ENCODE peak calls at places on chromosomes 16 and 17, in seven cellular contexts. One of them, this sample, is unnamed.

GRCh38 chr17:29066053-29066452 is 23.1 kb downstream of the PIPOX start:
- DNase-seq in fibroblast of lung: no peak
- DNase-seq in IMR-90: no peak
- DNase-seq in psoas muscle: no peak
- DNase-seq in cardiac muscle cell: no peak
- DNase-seq in body of pancreas: no peak
- DNase-seq in GM23248: no peak
- DNase-seq in this sample: no peak

GRCh38 chr16:89489731-89490385 is 503 bp downstream of the ANKRD11 start:
- DNase-seq in body of pancreas: no peak
- DNase-seq in psoas muscle: no peak
- DNase-seq in IMR-90: no peak
- DNase-seq in GM23248: no peak
- DNase-seq in fibroblast of lung: no peak
- DNase-seq in cardiac muscle cell: no peak
- DNase-seq in this sample: no peak

GRCh38 chr16:69440236-69440635 is 15.8 kb downstream of the CYB5B start:
- DNase-seq in IMR-90: no peak
- DNase-seq in psoas muscle: no peak
- DNase-seq in body of pancreas: no peak
- DNase-seq in GM23248: no peak
- DNase-seq in cardiac muscle cell: no peak
- DNase-seq in fibroblast of lung: no peak
- DNase-seq in this sample: no peak

GRCh38 chr16:69323428-69323827 is 7.0 kb downstream of the PDF start:
- DNase-seq in body of pancreas: no peak
- DNase-seq in psoas muscle: no peak
- DNase-seq in cardiac muscle cell: no peak
- DNase-seq in IMR-90: no peak
- DNase-seq in GM23248: no peak
- DNase-seq in fibroblast of lung: no peak
- DNase-seq in this sample: no peak

GRCh38 chr17:28405632-28406477 is at the start of gene SLC46A1:
- DNase-seq in GM23248: peak; percentile 67
- DNase-seq in body of pancreas: peak; percentile 72
- DNase-seq in psoas muscle: peak; percentile 67
- DNase-seq in cardiac muscle cell: peak; percentile 67
- DNase-seq in fibroblast of lung: peak; percentile 38
- DNase-seq in IMR-90: no peak
- DNase-seq in this sample: peak; percentile 71

GRCh38 chr16:14069818-14070217 is 1.3 kb upstream of the MRTFB start:
- DNase-seq in GM23248: no peak
- DNase-seq in IMR-90: no peak
- DNase-seq in body of pancreas: no peak
- DNase-seq in psoas muscle: no peak
- DNase-seq in fibroblast of lung: no peak
- DNase-seq in cardiac muscle cell: no peak
- DNase-seq in this sample: no peak

GRCh38 chr17:8084250-8084649 is 3.3 kb downstream of the ALOX12B start:
- DNase-seq in body of pancreas: no peak
- DNase-seq in psoas muscle: no peak
- DNase-seq in cardiac muscle cell: no peak
- DNase-seq in fibroblast of lung: no peak
- DNase-seq in IMR-90: no peak
- DNase-seq in GM23248: no peak
- DNase-seq in this sample: no peak

GRCh38 chr17:3754458-3755334 is 31.0 kb downstream of the HASPIN start:
- DNase-seq in cardiac muscle cell: peak; percentile 80
- DNase-seq in fibroblast of lung: no peak
- DNase-seq in psoas muscle: no peak
- DNase-seq in IMR-90: no peak
- DNase-seq in body of pancreas: peak; percentile 99
- DNase-seq in GM23248: peak; percentile 58
- DNase-seq in this sample: no peak

GRCh38 chr17:57570740-57571344 is 174.3 kb downstream of the CCDC182 start:
- DNase-seq in fibroblast of lung: peak; percentile 25
- DNase-seq in GM23248: no peak
- DNase-seq in psoas muscle: no peak
- DNase-seq in IMR-90: no peak
- DNase-seq in cardiac muscle cell: no peak
- DNase-seq in body of pancreas: no peak
- DNase-seq in this sample: no peak

GRCh38 chr16:20799599-20799998 is 6.7 kb downstream of the ERI2 start:
- DNase-seq in psoas muscle: no peak
- DNase-seq in fibroblast of lung: peak; percentile 32
- DNase-seq in cardiac muscle cell: peak; percentile 56
- DNase-seq in body of pancreas: no peak
- DNase-seq in IMR-90: peak; percentile 44
- DNase-seq in GM23248: peak; percentile 72
- DNase-seq in this sample: peak; percentile 81

GRCh38 chr17:27306276-27306820 is 12.4 kb downstream of the WSB1 start:
- DNase-seq in body of pancreas: no peak
- DNase-seq in cardiac muscle cell: no peak
- DNase-seq in IMR-90: no peak
- DNase-seq in fibroblast of lung: no peak
- DNase-seq in psoas muscle: no peak
- DNase-seq in GM23248: no peak
- DNase-seq in this sample: no peak

GRCh38 chr17:4003131-4003500 is 38.9 kb upstream of the ATP2A3 start:
- DNase-seq in fibroblast of lung: no peak
- DNase-seq in psoas muscle: no peak
- DNase-seq in IMR-90: no peak
- DNase-seq in GM23248: no peak
- DNase-seq in cardiac muscle cell: no peak
- DNase-seq in body of pancreas: no peak
- DNase-seq in this sample: no peak

GRCh38 chr17:13833921-13834320 is 232.2 kb upstream of the HS3ST3A1 start:
- DNase-seq in GM23248: no peak
- DNase-seq in body of pancreas: no peak
- DNase-seq in psoas muscle: no peak
- DNase-seq in fibroblast of lung: peak; percentile 58
- DNase-seq in IMR-90: peak; percentile 4
- DNase-seq in cardiac muscle cell: no peak
- DNase-seq in this sample: no peak

GRCh38 chr17:80649672-80650338 is 105.2 kb downstream of the RPTOR start:
- DNase-seq in fibroblast of lung: peak; percentile 88
- DNase-seq in GM23248: peak; percentile 99
- DNase-seq in psoas muscle: peak; percentile 69
- DNase-seq in cardiac muscle cell: peak; percentile 72
- DNase-seq in body of pancreas: peak; percentile 42
- DNase-seq in IMR-90: peak; percentile 92
- DNase-seq in this sample: peak; percentile 87

GRCh38 chr17:8785547-8786412 is 13.4 kb downstream of the MFSD6L start:
- DNase-seq in cardiac muscle cell: peak; percentile 80
- DNase-seq in fibroblast of lung: peak; percentile 41
- DNase-seq in IMR-90: peak; percentile 56
- DNase-seq in body of pancreas: peak; percentile 71
- DNase-seq in psoas muscle: peak; percentile 60
- DNase-seq in GM23248: peak; percentile 72
- DNase-seq in this sample: peak; percentile 87

GRCh38 chr17:76123749-76124581 is 17.1 kb downstream of the FOXJ1 start:
- DNase-seq in cardiac muscle cell: no peak
- DNase-seq in body of pancreas: no peak
- DNase-seq in IMR-90: no peak
- DNase-seq in psoas muscle: no peak
- DNase-seq in GM23248: no peak
- DNase-seq in fibroblast of lung: no peak
- DNase-seq in this sample: no peak

GRCh38 chr17:40958086-40958953 is 8.4 kb downstream of the KRT39 start:
- DNase-seq in psoas muscle: no peak
- DNase-seq in cardiac muscle cell: no peak
- DNase-seq in body of pancreas: peak; percentile 35
- DNase-seq in IMR-90: no peak
- DNase-seq in GM23248: no peak
- DNase-seq in fibroblast of lung: no peak
- DNase-seq in this sample: no peak

GRCh38 chr16:74224828-74225227 is 71.8 kb upstream of the PSMD7 start:
- DNase-seq in fibroblast of lung: peak; percentile 18
- DNase-seq in cardiac muscle cell: peak; percentile 1
- DNase-seq in GM23248: peak; percentile 6
- DNase-seq in IMR-90: peak; percentile 33
- DNase-seq in body of pancreas: no peak
- DNase-seq in psoas muscle: no peak
- DNase-seq in this sample: peak; percentile 9

GRCh38 chr16:17295948-17296347 is 174.8 kb downstream of the XYLT1 start:
- DNase-seq in IMR-90: no peak
- DNase-seq in GM23248: no peak
- DNase-seq in cardiac muscle cell: no peak
- DNase-seq in fibroblast of lung: no peak
- DNase-seq in body of pancreas: no peak
- DNase-seq in psoas muscle: no peak
- DNase-seq in this sample: no peak

GRCh38 chr17:63753215-63753614 is 11.6 kb upstream of the STRADA start:
- DNase-seq in body of pancreas: no peak
- DNase-seq in cardiac muscle cell: no peak
- DNase-seq in GM23248: peak; percentile 27
- DNase-seq in fibroblast of lung: no peak
- DNase-seq in psoas muscle: no peak
- DNase-seq in IMR-90: no peak
- DNase-seq in this sample: peak; percentile 22

GRCh38 chr17:40017422-40018080 is 2.3 kb downstream of the CSF3 start:
- DNase-seq in IMR-90: no peak
- DNase-seq in psoas muscle: peak; percentile 54
- DNase-seq in body of pancreas: no peak
- DNase-seq in GM23248: no peak
- DNase-seq in cardiac muscle cell: no peak
- DNase-seq in fibroblast of lung: no peak
- DNase-seq in this sample: no peak

GRCh38 chr17:28282596-28282995 is 36.4 kb upstream of the TMEM97 start:
- DNase-seq in fibroblast of lung: peak; percentile 92
- DNase-seq in body of pancreas: no peak
- DNase-seq in psoas muscle: no peak
- DNase-seq in IMR-90: peak; percentile 92
- DNase-seq in cardiac muscle cell: peak; percentile 8
- DNase-seq in GM23248: peak; percentile 90
- DNase-seq in this sample: peak; percentile 72

GRCh38 chr16:19760336-19761060 is 42.4 kb downstream of the IQCK start:
- DNase-seq in GM23248: peak; percentile 10
- DNase-seq in fibroblast of lung: no peak
- DNase-seq in body of pancreas: no peak
- DNase-seq in cardiac muscle cell: no peak
- DNase-seq in psoas muscle: no peak
- DNase-seq in IMR-90: no peak
- DNase-seq in this sample: no peak
- H3K4me1 ChIP-seq in GM23248: no peaks in the 10 kb centered on the region
- H3K4me1 ChIP-seq in fibroblast of lung: no peaks in the 10 kb centered on the region
- H3K4me1 ChIP-seq in body of pancreas: no peaks in the 10 kb centered on the region
- H3K4me1 ChIP-seq in cardiac muscle cell: no peaks in the 10 kb centered on the region
- H3K4me1 ChIP-seq in psoas muscle: no peaks in the 10 kb centered on the region
- H3K4me1 ChIP-seq in IMR-90: peaks cover 3% of the 10 kb centered on the region
- H3K4me1 ChIP-seq in this sample: peaks cover 5% of the 10 kb centered on the region

GRCh38 chr16:476039-476438 is 50.6 kb downstream of the RAB11FIP3 start:
- DNase-seq in GM23248: no peak
- DNase-seq in IMR-90: no peak
- DNase-seq in body of pancreas: peak; percentile 53
- DNase-seq in fibroblast of lung: peak; percentile 33
- DNase-seq in psoas muscle: no peak
- DNase-seq in cardiac muscle cell: no peak
- DNase-seq in this sample: no peak

GRCh38 chr16:472199-472504 is 46.7 kb downstream of the RAB11FIP3 start:
- DNase-seq in fibroblast of lung: no peak
- DNase-seq in GM23248: no peak
- DNase-seq in psoas muscle: no peak
- DNase-seq in IMR-90: no peak
- DNase-seq in body of pancreas: no peak
- DNase-seq in cardiac muscle cell: no peak
- DNase-seq in this sample: no peak

GRCh38 chr16:474420-475122 is 49.1 kb downstream of the RAB11FIP3 start:
- DNase-seq in cardiac muscle cell: no peak
- DNase-seq in fibroblast of lung: no peak
- DNase-seq in psoas muscle: no peak
- DNase-seq in GM23248: no peak
- DNase-seq in body of pancreas: no peak
- DNase-seq in IMR-90: no peak
- DNase-seq in this sample: no peak

GRCh38 chr16:471353-472198 is 46.1 kb downstream of the RAB11FIP3 start:
- DNase-seq in fibroblast of lung: peak; percentile 66
- DNase-seq in IMR-90: peak; percentile 19
- DNase-seq in GM23248: peak; percentile 94
- DNase-seq in psoas muscle: no peak
- DNase-seq in body of pancreas: no peak
- DNase-seq in cardiac muscle cell: no peak
- DNase-seq in this sample: peak; percentile 24

GRCh38 chr16:473046-474043 is 47.9 kb downstream of the RAB11FIP3 start:
- DNase-seq in psoas muscle: no peak
- DNase-seq in body of pancreas: no peak
- DNase-seq in fibroblast of lung: no peak
- DNase-seq in GM23248: no peak
- DNase-seq in cardiac muscle cell: no peak
- DNase-seq in IMR-90: peak; percentile 19
- DNase-seq in this sample: no peak
- H3K9me3 ChIP-seq in psoas muscle: no peaks in the 10 kb centered on the region
- H3K9me3 ChIP-seq in body of pancreas: no peaks in the 10 kb centered on the region
- H3K9me3 ChIP-seq in fibroblast of lung: no peaks in the 10 kb centered on the region
- H3K9me3 ChIP-seq in GM23248: no peaks in the 10 kb centered on the region
- H3K9me3 ChIP-seq in cardiac muscle cell: no peaks in the 10 kb centered on the region
- H3K9me3 ChIP-seq in IMR-90: no peaks in the 10 kb centered on the region
- H3K9me3 ChIP-seq in this sample: no peaks in the 10 kb centered on the region

GRCh38 chr16:2043980-2044451 is 3.6 kb downstream of the NTHL1 start:
- DNase-seq in psoas muscle: peak; percentile 54
- DNase-seq in IMR-90: no peak
- DNase-seq in body of pancreas: no peak
- DNase-seq in GM23248: no peak
- DNase-seq in cardiac muscle cell: no peak
- DNase-seq in fibroblast of lung: no peak
- DNase-seq in this sample: no peak
- H3K4me1 ChIP-seq in psoas muscle: peaks cover 37% of the 10 kb centered on the region
- H3K4me1 ChIP-seq in IMR-90: peaks cover 32% of the 10 kb centered on the region
- H3K4me1 ChIP-seq in body of pancreas: peaks cover 28% of the 10 kb centered on the region
- H3K4me1 ChIP-seq in GM23248: peaks cover 7% of the 10 kb centered on the region
- H3K4me1 ChIP-seq in cardiac muscle cell: peaks cover 24% of the 10 kb centered on the region
- H3K4me1 ChIP-seq in fibroblast of lung: peaks cover 25% of the 10 kb centered on the region
- H3K4me1 ChIP-seq in this sample: peaks cover 16% of the 10 kb centered on the region

DNA sequence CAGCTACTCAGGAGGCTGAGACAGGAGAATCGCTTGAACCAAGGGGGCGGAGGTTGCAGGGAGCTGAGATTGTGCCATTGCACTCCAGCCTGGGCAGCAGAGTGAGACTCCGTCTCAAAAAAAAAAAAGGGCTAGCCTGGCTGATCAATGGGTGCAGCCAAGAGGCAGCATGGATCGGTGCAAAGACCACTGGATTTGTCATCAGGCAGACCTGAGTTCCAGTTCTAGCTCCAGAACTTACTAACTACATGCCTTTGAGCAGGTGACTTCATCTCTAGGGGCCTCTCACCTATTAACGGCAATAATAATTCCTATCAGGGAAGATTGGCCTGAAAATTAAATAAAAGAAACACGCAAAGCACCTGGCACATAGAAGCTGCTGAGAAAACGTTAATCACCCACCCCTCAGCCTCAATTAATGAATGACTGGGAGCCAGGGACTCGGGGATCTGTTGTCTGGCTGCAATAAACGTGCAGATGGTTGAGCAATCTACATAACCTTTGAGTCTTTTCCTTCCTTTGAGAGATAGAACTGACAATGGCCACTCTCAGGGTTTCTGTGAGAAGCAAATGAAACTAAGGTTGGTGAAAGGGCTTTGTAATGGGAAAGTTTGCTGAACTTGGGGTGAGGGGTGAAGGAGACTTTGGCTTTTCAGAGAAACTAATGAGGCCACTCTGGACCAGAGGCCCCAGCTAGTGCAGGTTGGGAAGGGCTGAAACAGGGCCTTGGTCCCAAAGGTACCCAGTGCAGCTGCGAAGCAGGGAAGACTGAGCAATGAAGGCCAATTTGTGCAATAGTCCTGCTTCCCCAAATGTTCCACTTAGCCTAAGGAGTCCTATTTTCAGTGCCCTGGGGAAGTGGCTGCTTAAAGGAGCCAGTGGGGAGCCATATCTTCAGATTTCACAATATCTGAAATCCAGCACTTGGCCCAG is 7.6 kb downstream of the SEZ6L2 start:
- DNase-seq in psoas muscle: no peak
- DNase-seq in body of pancreas: no peak
- DNase-seq in GM23248: no peak
- DNase-seq in cardiac muscle cell: no peak
- DNase-seq in IMR-90: no peak
- DNase-seq in fibroblast of lung: no peak
- DNase-seq in this sample: no peak
- H3K9me3 ChIP-seq in psoas muscle: no peaks in the 10 kb centered on the region
- H3K9me3 ChIP-seq in body of pancreas: no peaks in the 10 kb centered on the region
- H3K9me3 ChIP-seq in GM23248: no peaks in the 10 kb centered on the region
- H3K9me3 ChIP-seq in cardiac muscle cell: no peaks in the 10 kb centered on the region
- H3K9me3 ChIP-seq in IMR-90: no peaks in the 10 kb centered on the region
- H3K9me3 ChIP-seq in fibroblast of lung: no peaks in the 10 kb centered on the region
- H3K9me3 ChIP-seq in this sample: no peaks in the 10 kb centered on the region

This sample was measured in adipocyte.